ENCODE peak calls at places on chromosomes 4 and X, in nine cellular contexts. J, B, Y, L, C, G, W, E and S are unnamed samples.

GRCh38 chrX:39972340-39972739 is 125.4 kb downstream of the BCOR start:
- DNase-seq in Y (no peak), G (no peak), E (no peak), W (no peak), L (no peak), J (no peak), B (no peak), C (no peak), S (no peak)

GRCh38 chrX:96002401-96002800 is 682.2 kb upstream of the DIAPH2 start:
- DNase-seq in Y (no peak), C (no peak), E (no peak), J (no peak), W (no peak), G (no peak), L (no peak), B (no peak), S (no peak)

GRCh38 chr4:185577592-185577940 is 42.3 kb upstream of the PDLIM3 start:
- DNase-seq in C (no peak), Y (no peak), G (no peak), B (no peak), E (no peak), J (no peak), L (no peak), W (no peak), S (no peak)

GRCh38 chr4:126582737-126583136 is 1050.0 kb upstream of the INTU start:
- DNase-seq in J (no peak), C (no peak), G (no peak), W (no peak), Y (no peak), E (no peak), B (no peak), L (no peak), S (no peak)

GRCh38 chr4:13348216-13348615 is 135.9 kb downstream of the RAB28 start:
- DNase-seq in B (no peak), J (no peak), Y (no peak), L (no peak), G (no peak), W (no peak), C (no peak), E (no peak), S (no peak)

GRCh38 chr4:26073886-26074560 is 160.0 kb downstream of the SMIM20 start:
- DNase-seq in E (no peak), L (no peak), W (no peak), J (no peak), G (no peak), Y (no peak), B (no peak), C (no peak), S (no peak)

GRCh38 chr4:41103657-41104056 is 110.7 kb downstream of the APBB2 start:
- DNase-seq in E (no peak), G (no peak), B (no peak), L (no peak), W (no peak), C (no peak), Y (no peak), J (no peak), S (no peak)

GRCh38 chrX:68183612-68184214 is 249.6 kb downstream of the OPHN1 start:
- DNase-seq in L (peak), W (no peak), J (no peak), Y (no peak), C (no peak), G (no peak), E (peak), B (no peak), S (no peak)

GRCh38 chrX:131752493-131753198 is 208.8 kb downstream of the OR13H1 start:
- DNase-seq in E (no peak), J (no peak), Y (peak), C (no peak), W (no peak), G (no peak), L (no peak), B (no peak), S (no peak)

GRCh38 chr4:82661601-82662000 is 99.8 kb upstream of the TMEM150C start:
- DNase-seq in L (no peak), J (no peak), G (no peak), C (no peak), Y (no peak), W (no peak), E (no peak), B (no peak), S (no peak)

GRCh38 chr4:73281396-73281795 is 22.8 kb upstream of the ANKRD17 start:
- DNase-seq in L (no peak), B (no peak), G (no peak), C (no peak), W (no peak), Y (no peak), E (no peak), J (no peak), S (no peak)

GRCh38 chr4:145887241-145887964 is 51.2 kb downstream of the ZNF827 start:
- DNase-seq in B (no peak), Y (no peak), W (no peak), E (no peak), C (peak), G (no peak), L (no peak), J (no peak), S (no peak)

GRCh38 chr4:171817026-171817425 is 3.8 kb downstream of the GALNTL6 start:
- DNase-seq in L (no peak), W (no peak), Y (no peak), B (no peak), J (no peak), E (no peak), C (no peak), G (no peak), S (no peak)

GRCh38 chrX:48035891-48036290 is 29.1 kb downstream of the SPACA5 start:
- DNase-seq in L (no peak), J (no peak), B (no peak), E (no peak), Y (no peak), G (no peak), C (no peak), W (no peak), S (no peak)

GRCh38 chrX:123077671-123078070 is 106.4 kb upstream of the GRIA3 start:
- DNase-seq in G (no peak), J (no peak), E (no peak), C (no peak), Y (no peak), L (no peak), B (no peak), W (no peak), S (no peak)

GRCh38 chr4:1473718-1474117 is 67.5 kb upstream of the NKX1-1 start:
- DNase-seq in E (no peak), B (no peak), L (no peak), Y (no peak), G (no peak), W (no peak), C (no peak), J (no peak), S (no peak)

GRCh38 chr4:70619288-70619687 is 9.3 kb upstream of the ENAM start:
- DNase-seq in W (no peak), E (no peak), C (no peak), B (no peak), Y (no peak), J (no peak), L (no peak), G (no peak), S (no peak)

GRCh38 chr4:87042986-87043820 is 108.4 kb downstream of the AFF1 start:
- DNase-seq in E (no peak), J (no peak), G (no peak), L (no peak), Y (no peak), B (no peak), W (no peak), C (no peak), S (no peak)

GRCh38 chrX:30673405-30673804 is 20.2 kb downstream of the GK start:
- DNase-seq in L (no peak), E (no peak), G (no peak), Y (no peak), B (no peak), C (no peak), J (no peak), W (no peak), S (no peak)

GRCh38 chr4:8891255-8891645 is 19.6 kb upstream of the HMX1 start:
- DNase-seq in C (no peak), E (no peak), W (no peak), J (no peak), Y (no peak), G (no peak), L (no peak), B (no peak), S (no peak)

GRCh38 chrX:15816886-15817285 is 26.6 kb downstream of the ZRSR2 start:
- DNase-seq in E (no peak), L (no peak), C (no peak), G (no peak), B (no peak), W (no peak), Y (no peak), J (no peak), S (no peak)

GRCh38 chr4:68466751-68467150 is 19.5 kb downstream of the TMPRSS11E start:
- DNase-seq in J (no peak), Y (no peak), L (no peak), E (no peak), C (no peak), W (no peak), G (no peak), B (no peak), S (no peak)

GRCh38 chr4:6889736-6890324 is 19.8 kb upstream of the TBC1D14 start:
- DNase-seq in C (no peak), Y (no peak), J (no peak), E (no peak), B (no peak), W (no peak), L (no peak), G (no peak), S (no peak)

GRCh38 chr4:32560306-32560705 is 1840.1 kb downstream of the PCDH7 start:
- DNase-seq in B (no peak), J (no peak), Y (no peak), G (no peak), W (no peak), L (no peak), E (no peak), C (no peak), S (no peak)

GRCh38 chr4:62771656-62772557 is 1571.8 kb downstream of the ADGRL3 start:
- DNase-seq in W (no peak), E (no peak), Y (no peak), C (no peak), J (no peak), G (no peak), L (no peak), B (no peak), S (no peak)

GRCh38 chr4:98919996-98920395 is 8.9 kb downstream of the EIF4E start:
- DNase-seq in Y (no peak), J (no peak), L (no peak), E (no peak), B (no peak), G (no peak), C (no peak), W (no peak), S (no peak)

GRCh38 chrX:14030248-14030592 is 528 bp upstream of the GEMIN8 start:
- DNase-seq in C (no peak), L (no peak), E (no peak), G (no peak), W (no peak), J (no peak), B (no peak), Y (no peak), S (no peak)

GRCh38 chrX:14029425-14030247 is at the start of gene GEMIN8:
- DNase-seq in Y (peak), G (peak), C (peak), W (peak), E (peak), B (peak), J (peak), L (peak), S (peak)

GRCh38 chrX:14028473-14028872 is 1.2 kb downstream of the GEMIN8 start:
- DNase-seq in W (no peak), G (no peak), C (no peak), B (no peak), E (no peak), Y (no peak), J (no peak), L (no peak), S (no peak)

GRCh38 chrX:14027511-14028019 is 2.1 kb downstream of the GEMIN8 start:
- DNase-seq in L (no peak), B (no peak), E (peak), J (no peak), C (no peak), Y (no peak), G (no peak), W (no peak), S (no peak)

DNA sequence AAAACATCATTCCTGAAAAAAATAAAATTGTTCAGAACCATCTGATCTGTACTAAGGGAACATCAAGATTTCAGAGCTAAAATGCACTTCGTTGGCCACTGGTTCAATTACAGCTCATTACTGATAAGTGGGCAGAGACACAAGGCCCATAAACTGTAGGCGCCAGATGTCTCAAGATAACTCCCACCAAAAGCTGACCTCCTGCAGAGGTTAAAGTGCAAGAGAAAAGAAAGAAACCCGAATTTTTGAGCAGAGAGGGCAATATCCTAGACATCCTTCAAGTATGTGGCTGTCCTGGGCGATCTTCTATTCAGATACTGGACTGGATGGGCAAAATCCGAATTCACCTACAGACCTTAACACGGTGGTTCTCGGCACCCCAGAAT is 660 bp downstream of the GEMIN8 start:
- DNase-seq in E (no peak), Y (no peak), J (no peak), L (no peak), W (no peak), B (no peak), G (no peak), C (no peak), S (no peak)
- TF ChIP-seq POLR2A in E (no peak), Y (no peak), J (no peak), L (no peak), W (no peak), B (no peak), G (no peak), C (no peak), S (no peak)

DNA sequence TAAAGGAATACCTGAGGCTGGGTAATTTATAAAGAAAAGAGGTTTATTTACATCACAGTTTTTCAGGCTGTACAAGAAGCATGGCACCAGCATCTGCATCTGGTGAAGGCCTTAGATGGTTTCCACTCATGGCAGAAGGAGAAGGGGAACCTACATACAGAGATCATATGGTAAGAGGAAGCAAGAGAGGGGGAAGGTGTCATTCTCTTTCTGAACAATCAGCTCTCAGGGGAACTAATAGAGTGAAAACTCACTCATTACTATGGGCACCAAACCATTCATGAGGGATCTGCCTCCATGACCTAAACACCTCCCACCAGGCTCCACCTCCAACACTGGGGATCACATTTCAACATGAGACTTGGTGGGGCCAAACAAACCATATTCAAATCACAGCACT is 61.7 kb upstream of the PPP1R2C start:
- DNase-seq in G (no peak), W (no peak), J (no peak), L (no peak), C (no peak), B (no peak), Y (no peak), E (no peak), S (no peak)
- TF ChIP-seq POLR2A in G (no peak), W (no peak), J (no peak), L (no peak), C (no peak), B (no peak), Y (no peak), E (no peak), S (no peak)

GRCh38 chrX:20029728-20030127 is 38.9 kb upstream of the BCLAF3 start:
- DNase-seq in G (peak), L (no peak), C (no peak), W (no peak), Y (no peak), J (no peak), B (no peak), E (peak), S (no peak)
- TF ChIP-seq POLR2A in G (no peak), L (no peak), C (no peak), W (no peak), Y (no peak), J (no peak), B (no peak), E (no peak), S (no peak)

GRCh38 chr4:2537011-2537830 is 774 bp downstream of the FAM193A start:
- DNase-seq in W (peak), G (peak), B (no peak), L (no peak), E (peak), J (peak), Y (peak), C (peak), S (peak)
- TF ChIP-seq POLR2A in W (no peak), G (no peak), B (no peak), L (no peak), E (no peak), J (peak), Y (no peak), C (peak), S (peak)

DNA sequence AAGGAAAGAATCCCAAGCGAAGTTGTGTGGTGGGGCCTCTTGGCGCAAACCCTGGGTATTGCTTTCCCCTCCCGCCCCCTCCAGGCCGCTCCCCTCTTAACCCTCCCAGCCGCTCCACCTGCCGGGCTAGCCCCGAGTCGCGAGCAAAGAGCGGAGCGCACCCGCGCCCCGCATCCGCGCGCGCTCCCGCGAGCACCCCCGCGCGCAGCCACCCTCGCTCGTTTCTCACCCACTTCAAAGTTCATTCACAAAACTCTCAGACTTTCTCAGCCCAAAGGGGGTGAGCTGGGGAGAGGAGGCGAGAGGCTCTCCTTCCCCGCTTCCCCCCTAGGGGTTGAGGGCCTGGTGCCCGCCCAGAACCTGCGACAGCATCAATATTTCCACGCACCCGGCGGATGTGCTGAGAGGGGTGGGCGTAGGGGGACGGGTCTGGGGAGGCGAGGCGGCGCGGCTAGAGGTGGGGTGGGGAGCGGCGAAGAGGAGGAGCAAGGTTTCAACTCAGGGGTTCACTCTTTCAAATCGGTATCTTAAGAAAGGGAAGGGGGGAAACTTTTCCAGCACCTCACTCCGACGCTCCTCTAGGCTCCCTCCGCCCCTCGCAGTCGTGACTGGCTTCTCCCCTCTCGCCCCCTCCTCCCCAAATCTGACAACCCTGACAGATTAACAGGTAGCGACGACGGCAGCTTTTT is 1.8 kb downstream of the MAML3 start:
- DNase-seq in G (peak), J (peak), C (peak), L (peak), B (peak), Y (peak), E (no peak), W (peak), S (peak)
- TF ChIP-seq POLR2A in G (peak), J (no peak), C (no peak), L (no peak), B (no peak), Y (no peak), E (no peak), W (no peak), S (no peak)

DNA sequence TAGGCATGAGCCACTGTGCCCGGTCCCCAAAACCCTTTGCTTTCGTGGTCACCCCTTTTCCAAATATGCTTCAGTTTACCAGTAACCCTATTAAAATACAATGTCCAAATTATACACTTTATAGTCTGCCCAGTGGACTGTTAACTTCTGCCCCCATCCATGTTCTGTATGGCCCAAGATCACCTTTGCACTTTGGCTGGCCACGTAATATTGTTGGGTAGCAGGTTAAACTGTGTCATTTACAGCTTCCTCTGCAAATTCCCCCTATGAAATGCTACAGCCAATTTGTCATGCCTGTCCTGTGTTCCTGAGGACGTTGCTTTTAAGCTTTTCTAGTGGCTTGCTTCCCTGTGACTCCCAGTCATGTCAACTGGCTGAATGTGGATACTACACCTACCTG is 101.1 kb upstream of the IL13RA1 start:
- DNase-seq in W (no peak), G (no peak), C (no peak), Y (no peak), L (no peak), B (no peak), E (no peak), J (no peak), S (no peak)
- TF ChIP-seq POLR2A in W (no peak), G (no peak), C (no peak), Y (no peak), L (no peak), B (no peak), E (no peak), J (no peak), S (no peak)

DNA sequence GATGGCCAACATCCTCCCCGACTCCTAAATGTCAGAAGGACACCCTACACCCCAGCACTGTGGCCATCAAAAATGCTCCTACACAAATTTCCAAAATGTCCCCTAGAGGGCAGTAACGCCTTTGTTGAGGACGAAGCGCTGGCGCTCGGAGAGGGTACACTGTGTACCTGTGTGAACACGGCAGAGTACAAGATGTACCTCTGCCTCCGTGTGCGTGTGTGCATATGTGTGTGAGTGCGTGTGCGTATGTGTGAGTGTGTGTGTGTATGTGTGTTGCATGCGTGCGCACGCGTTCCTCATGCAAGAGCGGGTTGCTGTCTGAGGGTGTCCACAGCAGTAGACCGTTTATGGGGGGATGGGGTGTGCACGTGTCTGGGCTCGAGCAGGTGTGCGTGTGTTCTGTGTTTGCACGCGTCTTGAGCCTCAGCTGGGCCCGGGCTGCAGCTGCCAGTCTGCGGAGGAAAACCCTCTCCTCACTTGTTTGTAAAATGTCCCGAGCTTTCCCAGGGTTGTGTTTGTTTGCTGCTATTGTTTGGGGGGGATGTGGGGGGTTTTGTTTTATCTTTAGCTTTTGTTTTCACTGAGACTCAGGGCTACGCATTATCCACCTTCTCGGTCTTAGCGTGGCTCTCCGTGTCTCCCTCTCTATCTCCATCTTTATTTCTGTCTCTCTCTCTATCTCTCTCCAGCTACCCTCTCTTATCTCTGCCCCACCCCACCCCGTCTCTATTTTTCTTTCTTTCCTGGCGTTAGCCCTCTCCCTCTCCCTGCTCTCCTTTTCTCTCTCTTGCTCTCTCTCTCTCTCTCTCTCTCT is 10.4 kb upstream of the TSPYL2 start:
- DNase-seq in J (peak), W (no peak), B (peak), E (peak), Y (peak), G (peak), L (peak), C (peak), S (no peak)
- TF ChIP-seq POLR2A in J (peak), W (no peak), B (peak), E (no peak), Y (no peak), G (no peak), L (no peak), C (peak), S (no peak)